ENCODE peak calls at places on chromosomes 13 and 19, in seven cellular contexts. One of them, this sample, is unnamed.

GRCh38 chr13:45659536-45659935 is 42.6 kb upstream of the CBY2 start:
- DNase-seq in MM.1S: no peak
- DNase-seq in mammary epithelial cell: no peak
- DNase-seq in GM20000: no peak
- DNase-seq in OCI-LY7: no peak
- DNase-seq in SK-N-SH: no peak
- DNase-seq in dorsolateral prefrontal cortex: no peak
- DNase-seq in this sample: no peak

GRCh38 chr13:110799246-110800236 is 86.0 kb downstream of the ING1 start:
- DNase-seq in GM20000: no peak
- DNase-seq in MM.1S: no peak
- DNase-seq in mammary epithelial cell: no peak
- DNase-seq in dorsolateral prefrontal cortex: no peak
- DNase-seq in OCI-LY7: no peak
- DNase-seq in SK-N-SH: no peak
- DNase-seq in this sample: no peak

GRCh38 chr19:2391118-2391725 is 31.2 kb downstream of the TMPRSS9 start:
- DNase-seq in GM20000: peak
- DNase-seq in dorsolateral prefrontal cortex: no peak
- DNase-seq in OCI-LY7: peak
- DNase-seq in mammary epithelial cell: peak
- DNase-seq in MM.1S: peak
- DNase-seq in SK-N-SH: peak
- DNase-seq in this sample: peak

GRCh38 chr19:5149508-5149907 is 180.6 kb downstream of the KDM4B start:
- DNase-seq in dorsolateral prefrontal cortex: no peak
- DNase-seq in GM20000: no peak
- DNase-seq in MM.1S: no peak
- DNase-seq in SK-N-SH: no peak
- DNase-seq in mammary epithelial cell: no peak
- DNase-seq in OCI-LY7: no peak
- DNase-seq in this sample: no peak

GRCh38 chr13:42574435-42575311 is 721 bp downstream of the TNFSF11 start:
- DNase-seq in MM.1S: no peak
- DNase-seq in SK-N-SH: peak
- DNase-seq in OCI-LY7: no peak
- DNase-seq in dorsolateral prefrontal cortex: no peak
- DNase-seq in mammary epithelial cell: no peak
- DNase-seq in GM20000: peak
- DNase-seq in this sample: peak

GRCh38 chr19:13082192-13083007 is 20.3 kb downstream of the LYL1 start:
- DNase-seq in SK-N-SH: peak
- DNase-seq in OCI-LY7: no peak
- DNase-seq in MM.1S: no peak
- DNase-seq in mammary epithelial cell: no peak
- DNase-seq in GM20000: no peak
- DNase-seq in dorsolateral prefrontal cortex: no peak
- DNase-seq in this sample: no peak

GRCh38 chr19:6796278-6796677 is 23.8 kb downstream of the VAV1 start:
- DNase-seq in MM.1S: no peak
- DNase-seq in dorsolateral prefrontal cortex: no peak
- DNase-seq in OCI-LY7: no peak
- DNase-seq in SK-N-SH: no peak
- DNase-seq in mammary epithelial cell: no peak
- DNase-seq in GM20000: no peak
- DNase-seq in this sample: no peak

GRCh38 chr19:4717191-4717965 is 6.3 kb downstream of the DPP9 start:
- DNase-seq in mammary epithelial cell: peak
- DNase-seq in GM20000: no peak
- DNase-seq in MM.1S: no peak
- DNase-seq in dorsolateral prefrontal cortex: no peak
- DNase-seq in SK-N-SH: peak
- DNase-seq in OCI-LY7: no peak
- DNase-seq in this sample: no peak

GRCh38 chr19:42297034-42297433 is 4.9 kb upstream of the PRR19 start:
- DNase-seq in dorsolateral prefrontal cortex: no peak
- DNase-seq in SK-N-SH: no peak
- DNase-seq in mammary epithelial cell: no peak
- DNase-seq in OCI-LY7: no peak
- DNase-seq in GM20000: no peak
- DNase-seq in MM.1S: no peak
- DNase-seq in this sample: no peak

GRCh38 chr13:112931028-112931934 is 37.7 kb upstream of the MCF2L start:
- DNase-seq in GM20000: no peak
- DNase-seq in MM.1S: peak
- DNase-seq in dorsolateral prefrontal cortex: no peak
- DNase-seq in SK-N-SH: peak
- DNase-seq in mammary epithelial cell: peak
- DNase-seq in OCI-LY7: no peak
- DNase-seq in this sample: no peak

GRCh38 chr19:45344621-45345505 is 4.3 kb downstream of the KLC3 start:
- DNase-seq in OCI-LY7: no peak
- DNase-seq in MM.1S: no peak
- DNase-seq in dorsolateral prefrontal cortex: no peak
- DNase-seq in GM20000: no peak
- DNase-seq in SK-N-SH: no peak
- DNase-seq in mammary epithelial cell: peak
- DNase-seq in this sample: no peak

GRCh38 chr13:85255978-85256377 is 543.2 kb downstream of the SLITRK6 start:
- DNase-seq in SK-N-SH: no peak
- DNase-seq in mammary epithelial cell: no peak
- DNase-seq in dorsolateral prefrontal cortex: no peak
- DNase-seq in GM20000: no peak
- DNase-seq in OCI-LY7: no peak
- DNase-seq in MM.1S: no peak
- DNase-seq in this sample: no peak

GRCh38 chr19:14375582-14376291 is 5.5 kb upstream of the ADGRE5 start:
- DNase-seq in mammary epithelial cell: no peak
- DNase-seq in dorsolateral prefrontal cortex: no peak
- DNase-seq in GM20000: no peak
- DNase-seq in MM.1S: no peak
- DNase-seq in OCI-LY7: peak
- DNase-seq in SK-N-SH: no peak
- DNase-seq in this sample: no peak

GRCh38 chr13:113654591-113655357 is 3.2 kb downstream of the ATP4B start:
- DNase-seq in dorsolateral prefrontal cortex: peak
- DNase-seq in mammary epithelial cell: no peak
- DNase-seq in SK-N-SH: no peak
- DNase-seq in OCI-LY7: no peak
- DNase-seq in MM.1S: no peak
- DNase-seq in GM20000: no peak
- DNase-seq in this sample: no peak

GRCh38 chr13:75713852-75714251 is 77.7 kb downstream of the LMO7 start:
- DNase-seq in OCI-LY7: no peak
- DNase-seq in SK-N-SH: no peak
- DNase-seq in dorsolateral prefrontal cortex: no peak
- DNase-seq in MM.1S: no peak
- DNase-seq in mammary epithelial cell: no peak
- DNase-seq in GM20000: no peak
- DNase-seq in this sample: no peak

GRCh38 chr13:100363351-100363750 is 225.2 kb downstream of the GGACT start:
- DNase-seq in dorsolateral prefrontal cortex: no peak
- DNase-seq in GM20000: no peak
- DNase-seq in OCI-LY7: no peak
- DNase-seq in mammary epithelial cell: no peak
- DNase-seq in SK-N-SH: no peak
- DNase-seq in MM.1S: no peak
- DNase-seq in this sample: no peak

GRCh38 chr19:32367063-32367462 is 21.7 kb downstream of the ZNF507 start:
- DNase-seq in dorsolateral prefrontal cortex: no peak
- DNase-seq in SK-N-SH: no peak
- DNase-seq in OCI-LY7: no peak
- DNase-seq in GM20000: no peak
- DNase-seq in MM.1S: no peak
- DNase-seq in mammary epithelial cell: no peak
- DNase-seq in this sample: no peak

GRCh38 chr13:43339145-43339820 is 315.9 kb downstream of the DNAJC15 start:
- DNase-seq in SK-N-SH: no peak
- DNase-seq in GM20000: no peak
- DNase-seq in MM.1S: no peak
- DNase-seq in OCI-LY7: no peak
- DNase-seq in dorsolateral prefrontal cortex: no peak
- DNase-seq in mammary epithelial cell: no peak
- DNase-seq in this sample: no peak

GRCh38 chr13:91032104-91032503 is 315.4 kb upstream of the MIR17HG start:
- DNase-seq in GM20000: no peak
- DNase-seq in MM.1S: no peak
- DNase-seq in OCI-LY7: no peak
- DNase-seq in SK-N-SH: no peak
- DNase-seq in dorsolateral prefrontal cortex: no peak
- DNase-seq in mammary epithelial cell: no peak
- DNase-seq in this sample: no peak

GRCh38 chr19:15195381-15195964 is 5.3 kb downstream of the NOTCH3 start:
- DNase-seq in OCI-LY7: no peak
- DNase-seq in mammary epithelial cell: peak
- DNase-seq in dorsolateral prefrontal cortex: no peak
- DNase-seq in GM20000: no peak
- DNase-seq in MM.1S: no peak
- DNase-seq in SK-N-SH: peak
- DNase-seq in this sample: peak

GRCh38 chr19:8333771-8334457 is 9.1 kb downstream of the KANK3 start:
- DNase-seq in GM20000: peak
- DNase-seq in OCI-LY7: no peak
- DNase-seq in SK-N-SH: peak
- DNase-seq in MM.1S: no peak
- DNase-seq in mammary epithelial cell: no peak
- DNase-seq in dorsolateral prefrontal cortex: no peak
- DNase-seq in this sample: no peak

DNA sequence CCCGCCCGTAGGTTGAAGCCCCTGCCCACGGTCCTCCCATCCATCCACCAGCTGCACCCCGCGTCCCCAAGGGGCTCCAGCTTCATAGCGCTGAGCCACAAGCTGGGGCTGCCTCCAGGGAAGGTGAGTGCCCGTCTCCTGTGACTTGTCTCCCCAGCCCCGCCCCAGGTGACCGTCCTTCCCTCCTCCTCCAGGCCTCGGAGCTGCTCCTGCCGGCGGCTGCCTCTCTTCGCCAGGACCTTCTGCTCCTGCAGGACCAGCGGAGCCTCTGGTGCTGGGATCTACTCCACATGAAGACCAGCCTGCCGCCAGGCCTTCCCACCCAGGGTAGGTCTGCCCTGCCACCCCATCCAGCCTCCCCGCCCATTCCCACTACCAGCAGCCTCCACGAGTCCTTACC is 7.5 kb downstream of the HAUS5 start:
- DNase-seq in GM20000: no peak
- DNase-seq in dorsolateral prefrontal cortex: no peak
- DNase-seq in MM.1S: no peak
- DNase-seq in SK-N-SH: peak
- DNase-seq in OCI-LY7: no peak
- DNase-seq in mammary epithelial cell: no peak
- DNase-seq in this sample: no peak
- TF ChIP-seq CTCF in GM20000: no peak
- TF ChIP-seq CTCF in dorsolateral prefrontal cortex: no peak
- TF ChIP-seq CTCF in MM.1S: no peak
- TF ChIP-seq CTCF in SK-N-SH: no peak
- TF ChIP-seq CTCF in OCI-LY7: no peak
- TF ChIP-seq CTCF in mammary epithelial cell: no peak
- TF ChIP-seq CTCF in this sample: no peak

DNA sequence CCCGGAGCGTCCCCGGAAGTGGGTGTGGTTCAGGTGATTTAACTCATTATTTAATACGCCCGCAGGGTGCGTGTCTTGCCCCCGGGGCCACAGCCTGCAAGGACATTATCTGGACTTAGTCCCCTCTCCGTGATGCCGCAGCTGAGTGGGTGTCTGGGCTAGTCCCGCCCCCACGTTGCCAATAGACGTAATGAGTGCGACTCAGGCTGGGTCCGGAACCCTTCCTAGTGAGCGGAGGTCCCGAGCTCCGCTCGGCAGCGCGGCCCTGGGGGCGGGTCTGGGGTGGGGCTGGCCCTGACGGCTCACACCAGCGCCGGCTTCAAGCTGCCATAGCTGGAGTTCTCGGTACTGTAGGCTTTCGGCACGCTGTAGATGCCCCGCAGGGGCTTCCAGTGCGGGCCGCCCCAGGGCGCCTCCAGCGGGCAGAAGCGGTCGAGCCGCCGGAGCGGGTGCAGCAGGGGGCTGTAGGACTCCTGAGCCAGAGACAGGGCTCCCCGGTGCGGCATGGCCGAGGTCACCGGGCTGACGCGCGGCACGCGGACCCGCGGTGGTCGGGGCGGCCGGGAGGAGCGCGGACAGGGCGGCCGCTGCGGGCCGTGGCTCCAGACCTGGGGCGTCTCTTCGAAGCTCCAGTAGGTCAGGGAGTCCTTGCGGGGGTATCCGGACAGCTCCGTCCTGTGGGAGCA is 918 bp upstream of the LHB start:
- DNase-seq in mammary epithelial cell: no peak
- DNase-seq in OCI-LY7: peak
- DNase-seq in GM20000: peak
- DNase-seq in dorsolateral prefrontal cortex: no peak
- DNase-seq in SK-N-SH: peak
- DNase-seq in MM.1S: peak
- DNase-seq in this sample: peak
- TF ChIP-seq CTCF in mammary epithelial cell: peak
- TF ChIP-seq CTCF in OCI-LY7: peak
- TF ChIP-seq CTCF in GM20000: peak
- TF ChIP-seq CTCF in dorsolateral prefrontal cortex: peak
- TF ChIP-seq CTCF in SK-N-SH: peak
- TF ChIP-seq CTCF in MM.1S: peak
- TF ChIP-seq CTCF in this sample: peak

DNA sequence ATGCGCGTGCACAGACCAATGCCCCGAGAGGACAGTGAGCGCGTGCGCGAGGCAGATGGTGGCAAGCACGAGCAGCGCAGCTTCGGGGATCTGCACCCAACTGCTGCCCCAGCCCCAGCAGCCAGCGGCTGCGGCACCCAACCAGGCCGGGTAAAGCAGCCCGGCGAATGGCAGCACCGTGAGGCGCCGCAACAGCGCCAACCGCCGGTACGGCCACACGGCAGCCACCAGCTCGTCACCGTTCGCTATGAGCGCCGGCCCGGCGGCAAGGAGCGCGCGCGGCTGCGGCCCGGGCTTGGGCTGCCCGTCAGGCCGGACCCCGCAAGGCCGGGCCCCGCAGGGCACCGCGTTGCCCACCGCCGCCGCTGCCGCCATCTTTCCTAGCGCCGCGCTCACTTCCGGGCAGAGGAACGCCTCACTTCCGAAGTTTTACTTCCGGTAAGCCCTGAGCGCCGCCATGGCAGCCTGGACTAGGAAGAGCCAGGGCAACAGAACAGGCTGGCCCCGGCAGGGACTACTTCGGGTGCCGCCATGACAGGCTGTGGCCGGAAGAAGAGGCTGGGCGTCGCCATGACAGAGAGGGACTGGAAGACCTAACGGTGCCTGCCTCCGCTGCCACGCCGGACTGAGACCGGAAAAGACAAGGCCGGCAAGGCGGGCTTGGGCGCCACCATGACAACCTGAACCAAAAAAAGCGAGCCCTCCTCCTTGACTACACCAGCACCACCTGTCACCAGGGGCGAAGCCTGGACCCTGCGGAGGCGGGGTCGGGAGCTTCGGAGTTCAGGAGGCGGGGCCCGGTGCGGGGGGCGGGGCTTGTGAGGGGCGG is at the start of gene ATP13A1:
- DNase-seq in mammary epithelial cell: peak
- DNase-seq in OCI-LY7: peak
- DNase-seq in GM20000: peak
- DNase-seq in dorsolateral prefrontal cortex: peak
- DNase-seq in MM.1S: peak
- DNase-seq in SK-N-SH: peak
- DNase-seq in this sample: peak
- TF ChIP-seq CTCF in mammary epithelial cell: no peak
- TF ChIP-seq CTCF in OCI-LY7: peak
- TF ChIP-seq CTCF in GM20000: no peak
- TF ChIP-seq CTCF in dorsolateral prefrontal cortex: no peak
- TF ChIP-seq CTCF in MM.1S: peak
- TF ChIP-seq CTCF in SK-N-SH: peak
- TF ChIP-seq CTCF in this sample: no peak

GRCh38 chr13:29397265-29397664 is 198.2 kb downstream of the SLC7A1 start:
- DNase-seq in OCI-LY7: no peak
- DNase-seq in MM.1S: no peak
- DNase-seq in SK-N-SH: no peak
- DNase-seq in mammary epithelial cell: no peak
- DNase-seq in dorsolateral prefrontal cortex: no peak
- DNase-seq in GM20000: no peak
- DNase-seq in this sample: no peak
- TF ChIP-seq CTCF in OCI-LY7: no peak
- TF ChIP-seq CTCF in MM.1S: no peak
- TF ChIP-seq CTCF in SK-N-SH: peak
- TF ChIP-seq CTCF in mammary epithelial cell: no peak
- TF ChIP-seq CTCF in dorsolateral prefrontal cortex: no peak
- TF ChIP-seq CTCF in GM20000: no peak
- TF ChIP-seq CTCF in this sample: no peak

This sample was measured in activated CD8-positive, alpha-beta T cell treated with anti-CD3 and anti-CD28 coated beads for 36 hours.